ENCODE peak calls at places on chromosomes 4 and X, in six cellular contexts. F is naive thymus-derived CD8-positive, alpha-beta T cell; E is M059J; I is AG09309; B is ureter; C is left ventricle myocardium inferior. U is an unnamed sample.

GRCh38 chr4:152590179-152591031 is 54.5 kb upstream of the FBXW7 start:
- DNase-seq in F (no peak), I (peak; percentile 92), B (no peak), C (no peak), E (peak; percentile 87), U (peak; percentile 37)

GRCh38 chr4:153005914-153006381 is 69.8 kb downstream of the FHDC1 start:
- DNase-seq in I (no peak), F (no peak), B (no peak), E (no peak), C (no peak), U (no peak)

GRCh38 chrX:119417842-119418241 is 18.7 kb downstream of the SLC25A43 start:
- DNase-seq in F (no peak), I (no peak), B (no peak), C (no peak), E (peak; percentile 43), U (no peak)

GRCh38 chr4:152860057-152860456 is 76.1 kb upstream of the FHDC1 start:
- DNase-seq in I (no peak), E (peak; percentile 27), F (no peak), B (no peak), C (no peak), U (no peak)

GRCh38 chrX:15854712-15855561 is at the start of gene AP1S2:
- DNase-seq in I (peak; percentile 77), C (peak; percentile 91), F (peak; percentile 91), E (peak; percentile 92), B (peak; percentile 95), U (peak; percentile 99)

GRCh38 chr4:123106741-123107140 is 184.3 kb upstream of the NUDT6 start:
- DNase-seq in E (no peak), B (no peak), F (no peak), C (no peak), I (no peak), U (no peak)

GRCh38 chr4:109972786-109973528 is 60.3 kb downstream of the EGF start:
- DNase-seq in B (no peak), C (no peak), I (no peak), E (no peak), F (no peak), U (no peak)

GRCh38 chrX:37986893-37987292 is 19.5 kb upstream of the SYTL5 start:
- DNase-seq in F (no peak), E (peak; percentile 71), B (no peak), I (no peak), C (no peak), U (no peak)

GRCh38 chrX:69291111-69291510 is 125.9 kb upstream of the PJA1 start:
- DNase-seq in F (no peak), E (no peak), I (no peak), B (no peak), C (no peak), U (no peak)

GRCh38 chr4:109294006-109294405 is 8.5 kb downstream of the COL25A1 start:
- DNase-seq in B (no peak), F (no peak), I (no peak), C (no peak), E (peak; percentile 8), U (peak; percentile 49)

GRCh38 chr4:6749340-6750171 is 33.0 kb upstream of the KIAA0232 start:
- DNase-seq in F (no peak), B (peak; percentile 82), E (peak; percentile 70), I (no peak), C (peak; percentile 68), U (no peak)